ENCODE peak calls at places on chromosomes 6 and 20, in six cellular contexts. One of them, this sample, is unnamed.

GRCh38 chr6:46501136-46502089 is 10.2 kb upstream of the RCAN2 start:
- DNase-seq in HepG2: no peak
- DNase-seq in GM12878: no peak
- DNase-seq in IMR-90: no peak
- DNase-seq in K562: no peak
- DNase-seq in A549: no peak
- DNase-seq in this sample: no peak

GRCh38 chr20:61763740-61764400 is 301.8 kb downstream of the TAF4 start:
- DNase-seq in IMR-90: no peak
- DNase-seq in HepG2: no peak
- DNase-seq in A549: no peak
- DNase-seq in K562: no peak
- DNase-seq in GM12878: no peak
- DNase-seq in this sample: no peak

GRCh38 chr20:57759724-57760123 is 49.9 kb upstream of the PMEPA1 start:
- DNase-seq in K562: no peak
- DNase-seq in GM12878: no peak
- DNase-seq in IMR-90: no peak
- DNase-seq in A549: no peak
- DNase-seq in HepG2: no peak
- DNase-seq in this sample: no peak

GRCh38 chr6:24534329-24534728 is 39.6 kb downstream of the ALDH5A1 start:
- DNase-seq in GM12878: no peak
- DNase-seq in IMR-90: no peak
- DNase-seq in HepG2: no peak
- DNase-seq in A549: no peak
- DNase-seq in K562: no peak
- DNase-seq in this sample: no peak

GRCh38 chr6:144712541-144712940 is 427.4 kb downstream of the UTRN start:
- DNase-seq in A549: no peak
- DNase-seq in IMR-90: peak
- DNase-seq in GM12878: no peak
- DNase-seq in K562: no peak
- DNase-seq in HepG2: no peak
- DNase-seq in this sample: no peak

GRCh38 chr20:2171266-2171790 is 69.7 kb downstream of the STK35 start:
- DNase-seq in K562: no peak
- DNase-seq in IMR-90: no peak
- DNase-seq in A549: no peak
- DNase-seq in HepG2: no peak
- DNase-seq in GM12878: no peak
- DNase-seq in this sample: no peak

GRCh38 chr6:32668226-32668747 is 1.8 kb upstream of the HLA-DQB1 start:
- DNase-seq in GM12878: peak
- DNase-seq in K562: no peak
- DNase-seq in IMR-90: peak
- DNase-seq in HepG2: peak
- DNase-seq in A549: no peak
- DNase-seq in this sample: peak

GRCh38 chr6:36650848-36651247 is 27.7 kb upstream of the CDKN1A start:
- DNase-seq in K562: no peak
- DNase-seq in IMR-90: no peak
- DNase-seq in HepG2: peak
- DNase-seq in GM12878: peak
- DNase-seq in A549: no peak
- DNase-seq in this sample: no peak

GRCh38 chr20:3133156-3133555 is 26.5 kb downstream of the FASTKD5 start:
- DNase-seq in HepG2: no peak
- DNase-seq in A549: peak
- DNase-seq in IMR-90: peak
- DNase-seq in K562: no peak
- DNase-seq in GM12878: no peak
- DNase-seq in this sample: no peak

GRCh38 chr6:678515-678914 is 14.4 kb downstream of the EXOC2 start:
- DNase-seq in HepG2: no peak
- DNase-seq in A549: no peak
- DNase-seq in GM12878: no peak
- DNase-seq in IMR-90: no peak
- DNase-seq in K562: no peak
- DNase-seq in this sample: no peak

GRCh38 chr6:69791065-69791471 is 5.7 kb downstream of the LMBRD1 start:
- DNase-seq in IMR-90: peak
- DNase-seq in GM12878: no peak
- DNase-seq in HepG2: no peak
- DNase-seq in K562: no peak
- DNase-seq in A549: no peak
- DNase-seq in this sample: no peak

GRCh38 chr20:10669843-10670446 is 3.9 kb downstream of the JAG1 start:
- DNase-seq in GM12878: no peak
- DNase-seq in K562: no peak
- DNase-seq in HepG2: no peak
- DNase-seq in A549: no peak
- DNase-seq in IMR-90: no peak
- DNase-seq in this sample: no peak

GRCh38 chr6:53919881-53920360 is 125.1 kb downstream of the LRRC1 start:
- DNase-seq in K562: no peak
- DNase-seq in A549: no peak
- DNase-seq in GM12878: no peak
- DNase-seq in IMR-90: no peak
- DNase-seq in HepG2: no peak
- DNase-seq in this sample: no peak

GRCh38 chr6:163814494-163815364 is 400.2 kb downstream of the QKI start:
- DNase-seq in K562: no peak
- DNase-seq in A549: peak
- DNase-seq in IMR-90: peak
- DNase-seq in GM12878: peak
- DNase-seq in HepG2: no peak
- DNase-seq in this sample: no peak

GRCh38 chr6:151209071-151209831 is 30.5 kb upstream of the AKAP12 start:
- DNase-seq in HepG2: peak
- DNase-seq in A549: no peak
- DNase-seq in GM12878: no peak
- DNase-seq in K562: no peak
- DNase-seq in IMR-90: peak
- DNase-seq in this sample: no peak

GRCh38 chr20:3204124-3204794 is at the start of gene DDRGK1:
- DNase-seq in A549: peak
- DNase-seq in HepG2: peak
- DNase-seq in GM12878: peak
- DNase-seq in IMR-90: peak
- DNase-seq in K562: peak
- DNase-seq in this sample: peak

DNA sequence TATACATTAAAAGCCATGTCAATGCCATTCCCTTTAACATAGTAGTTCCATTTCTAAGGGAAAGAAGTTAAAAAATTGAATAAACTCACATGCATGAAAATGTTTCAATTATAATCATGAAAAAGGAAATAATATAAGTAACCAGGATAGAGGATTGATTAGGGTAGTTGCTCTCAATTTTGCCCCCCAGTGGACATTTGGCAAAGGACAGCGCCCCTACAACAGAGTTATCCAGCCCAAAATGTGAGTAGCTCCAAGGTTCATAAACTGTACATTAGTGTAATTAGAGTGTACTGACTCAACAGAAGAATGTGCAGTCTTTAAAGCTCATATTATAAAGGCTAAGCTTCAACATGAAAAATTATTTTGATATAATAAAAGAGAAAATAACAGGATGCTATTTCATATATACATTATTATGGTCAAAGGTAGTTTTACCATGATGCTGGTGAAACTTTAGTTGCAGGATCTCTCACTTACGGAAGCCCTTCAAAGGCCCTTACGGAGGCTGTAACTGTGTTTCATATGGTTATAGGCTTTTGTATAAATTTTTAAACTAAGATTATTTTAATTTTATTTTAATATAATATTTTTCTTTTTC is 403.4 kb downstream of the PLCB1 start:
- DNase-seq in K562: no peak
- DNase-seq in HepG2: peak
- DNase-seq in A549: no peak
- DNase-seq in GM12878: no peak
- DNase-seq in IMR-90: no peak
- DNase-seq in this sample: peak
- TF ChIP-seq BHLHE40 in K562: no peak
- TF ChIP-seq BHLHE40 in HepG2: no peak
- TF ChIP-seq BHLHE40 in A549: no peak
- TF ChIP-seq BHLHE40 in GM12878: no peak
- TF ChIP-seq BHLHE40 in IMR-90: no peak
- TF ChIP-seq BHLHE40 in this sample: no peak

GRCh38 chr20:13008761-13009681 is at the start of gene SPTLC3:
- DNase-seq in HepG2: peak
- DNase-seq in A549: no peak
- DNase-seq in K562: no peak
- DNase-seq in GM12878: no peak
- DNase-seq in IMR-90: peak
- DNase-seq in this sample: no peak
- TF ChIP-seq BHLHE40 in HepG2: no peak
- TF ChIP-seq BHLHE40 in A549: no peak
- TF ChIP-seq BHLHE40 in K562: no peak
- TF ChIP-seq BHLHE40 in GM12878: no peak
- TF ChIP-seq BHLHE40 in IMR-90: no peak
- TF ChIP-seq BHLHE40 in this sample: no peak

GRCh38 chr6:159682265-159682664 is 10.8 kb downstream of the SOD2 start:
- DNase-seq in IMR-90: peak
- DNase-seq in GM12878: no peak
- DNase-seq in HepG2: no peak
- DNase-seq in K562: no peak
- DNase-seq in A549: no peak
- DNase-seq in this sample: no peak
- TF ChIP-seq BHLHE40 in IMR-90: no peak
- TF ChIP-seq BHLHE40 in GM12878: no peak
- TF ChIP-seq BHLHE40 in HepG2: no peak
- TF ChIP-seq BHLHE40 in K562: no peak
- TF ChIP-seq BHLHE40 in A549: no peak
- TF ChIP-seq BHLHE40 in this sample: no peak

GRCh38 chr6:14861491-14861943 is 384.4 kb upstream of the JARID2 start:
- DNase-seq in A549: no peak
- DNase-seq in HepG2: no peak
- DNase-seq in K562: peak
- DNase-seq in IMR-90: no peak
- DNase-seq in GM12878: no peak
- DNase-seq in this sample: no peak

GRCh38 chr6:14858808-14859207 is 387.1 kb upstream of the JARID2 start:
- DNase-seq in GM12878: no peak
- DNase-seq in HepG2: no peak
- DNase-seq in A549: no peak
- DNase-seq in K562: no peak
- DNase-seq in IMR-90: no peak
- DNase-seq in this sample: no peak

GRCh38 chr6:14856177-14856576 is 389.7 kb upstream of the JARID2 start:
- DNase-seq in K562: no peak
- DNase-seq in GM12878: no peak
- DNase-seq in IMR-90: no peak
- DNase-seq in A549: no peak
- DNase-seq in HepG2: no peak
- DNase-seq in this sample: no peak

GRCh38 chr6:14852375-14852774 is 393.5 kb upstream of the JARID2 start:
- DNase-seq in IMR-90: no peak
- DNase-seq in K562: no peak
- DNase-seq in HepG2: no peak
- DNase-seq in A549: no peak
- DNase-seq in GM12878: no peak
- DNase-seq in this sample: no peak

DNA sequence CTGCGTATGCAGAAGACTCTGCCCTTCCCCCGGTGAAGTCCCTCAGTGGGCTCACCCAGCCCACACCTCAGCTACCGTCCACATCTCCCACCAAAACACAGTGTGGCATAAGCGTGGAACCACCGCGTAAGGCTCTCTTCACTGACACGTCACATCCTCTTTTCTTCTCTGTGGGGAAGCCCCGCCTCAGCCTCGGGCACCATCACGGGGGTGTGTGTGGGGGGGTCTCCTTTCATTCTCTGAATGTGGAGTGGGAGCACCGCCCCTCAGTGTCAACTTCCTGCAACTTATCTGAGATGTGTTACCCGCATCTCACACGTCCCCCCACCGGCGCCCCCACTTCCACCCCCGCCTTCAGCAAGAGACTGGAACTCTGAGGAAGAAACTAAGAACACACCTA is 388.4 kb upstream of the JARID2 start:
- DNase-seq in K562: no peak
- DNase-seq in A549: no peak
- DNase-seq in HepG2: no peak
- DNase-seq in IMR-90: no peak
- DNase-seq in GM12878: no peak
- DNase-seq in this sample: no peak
- TF ChIP-seq BHLHE40 in K562: no peak
- TF ChIP-seq BHLHE40 in A549: no peak
- TF ChIP-seq BHLHE40 in HepG2: no peak
- TF ChIP-seq BHLHE40 in IMR-90: no peak
- TF ChIP-seq BHLHE40 in GM12878: peak
- TF ChIP-seq BHLHE40 in this sample: no peak

DNA sequence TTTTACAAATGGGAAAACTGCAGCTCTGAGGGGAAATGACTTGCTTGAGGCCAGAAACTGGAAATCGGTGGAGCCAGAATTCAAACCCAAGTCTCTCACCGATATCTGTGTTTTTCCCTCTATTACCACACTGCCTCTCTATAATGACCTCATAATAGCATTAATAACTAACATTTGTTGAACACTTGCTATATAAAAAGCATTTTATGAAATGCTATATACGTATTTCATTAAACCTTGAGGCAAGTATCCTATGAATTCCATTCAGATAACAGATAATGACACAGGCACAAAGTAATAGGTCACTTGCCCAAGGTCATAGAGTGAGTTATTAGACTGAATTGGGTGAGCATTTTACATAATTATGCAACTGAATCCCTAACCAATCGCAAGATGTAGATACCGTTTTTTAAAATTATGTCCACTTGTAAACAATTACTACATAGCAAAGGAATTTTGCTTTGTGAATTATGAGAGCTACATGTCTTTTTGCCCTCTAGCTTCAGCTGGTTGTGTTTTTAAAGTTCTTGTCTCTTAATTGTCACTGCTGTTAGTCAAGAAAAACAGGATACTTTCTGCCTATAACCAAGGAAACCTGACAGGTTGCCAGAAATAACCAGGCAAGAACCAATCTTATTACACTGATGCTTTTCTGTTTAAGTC is 4.7 kb downstream of the DSN1 start:
- DNase-seq in GM12878: no peak
- DNase-seq in K562: no peak
- DNase-seq in A549: no peak
- DNase-seq in HepG2: no peak
- DNase-seq in IMR-90: peak
- DNase-seq in this sample: no peak
- TF ChIP-seq BHLHE40 in GM12878: no peak
- TF ChIP-seq BHLHE40 in K562: no peak
- TF ChIP-seq BHLHE40 in A549: no peak
- TF ChIP-seq BHLHE40 in HepG2: no peak
- TF ChIP-seq BHLHE40 in IMR-90: no peak
- TF ChIP-seq BHLHE40 in this sample: no peak

GRCh38 chr6:91886183-91886795 is 1299.4 kb upstream of the MAP3K7 start:
- DNase-seq in K562: no peak
- DNase-seq in IMR-90: no peak
- DNase-seq in GM12878: no peak
- DNase-seq in A549: no peak
- DNase-seq in HepG2: no peak
- DNase-seq in this sample: no peak
- TF ChIP-seq BHLHE40 in K562: no peak
- TF ChIP-seq BHLHE40 in IMR-90: no peak
- TF ChIP-seq BHLHE40 in GM12878: no peak
- TF ChIP-seq BHLHE40 in A549: no peak
- TF ChIP-seq BHLHE40 in HepG2: no peak
- TF ChIP-seq BHLHE40 in this sample: no peak

This sample was measured in HEK293T.